ENCODE peak calls at places on chromosome 1, in five cellular contexts. One of them, this sample, is unnamed.

GRCh38 chr1:91700332-91700731 is 185.6 kb downstream of the TGFBR3 start:
- DNase-seq in AG04449: no peak
- DNase-seq in astrocyte of the cerebellum: no peak
- DNase-seq in AG09319: no peak
- DNase-seq in fibroblast of the conjunctiva: no peak
- DNase-seq in this sample: no peak

GRCh38 chr1:114558548-114558947 is 22.9 kb downstream of the BCAS2 start:
- DNase-seq in fibroblast of the conjunctiva: no peak
- DNase-seq in astrocyte of the cerebellum: no peak
- DNase-seq in AG09319: no peak
- DNase-seq in AG04449: no peak
- DNase-seq in this sample: no peak

GRCh38 chr1:213511173-213511572 is 460.1 kb downstream of the RPS6KC1 start:
- DNase-seq in astrocyte of the cerebellum: no peak
- DNase-seq in fibroblast of the conjunctiva: no peak
- DNase-seq in AG09319: no peak
- DNase-seq in AG04449: no peak
- DNase-seq in this sample: no peak

GRCh38 chr1:174428033-174428432 is 19.7 kb upstream of the GPR52 start:
- DNase-seq in AG09319: no peak
- DNase-seq in AG04449: no peak
- DNase-seq in astrocyte of the cerebellum: no peak
- DNase-seq in fibroblast of the conjunctiva: no peak
- DNase-seq in this sample: no peak

GRCh38 chr1:236710328-236710892 is 24.1 kb downstream of the ACTN2 start:
- DNase-seq in astrocyte of the cerebellum: no peak
- DNase-seq in fibroblast of the conjunctiva: no peak
- DNase-seq in AG04449: no peak
- DNase-seq in AG09319: no peak
- DNase-seq in this sample: no peak

GRCh38 chr1:82604524-82604923 is 803.8 kb downstream of the ADGRL2 start:
- DNase-seq in AG04449: no peak
- DNase-seq in fibroblast of the conjunctiva: no peak
- DNase-seq in AG09319: no peak
- DNase-seq in astrocyte of the cerebellum: no peak
- DNase-seq in this sample: no peak

GRCh38 chr1:19068639-19069276 is 112.3 kb upstream of the IFFO2 start:
- DNase-seq in AG09319: no peak
- DNase-seq in fibroblast of the conjunctiva: no peak
- DNase-seq in AG04449: no peak
- DNase-seq in astrocyte of the cerebellum: no peak
- DNase-seq in this sample: no peak

GRCh38 chr1:24203404-24203803 is 16.3 kb upstream of the IFNLR1 start:
- DNase-seq in astrocyte of the cerebellum: no peak
- DNase-seq in fibroblast of the conjunctiva: no peak
- DNase-seq in AG09319: no peak
- DNase-seq in AG04449: no peak
- DNase-seq in this sample: no peak

GRCh38 chr1:154961497-154962237 is at the start of gene PYGO2:
- DNase-seq in fibroblast of the conjunctiva: peak; percentile 41
- DNase-seq in AG04449: no peak
- DNase-seq in AG09319: no peak
- DNase-seq in astrocyte of the cerebellum: no peak
- DNase-seq in this sample: peak; percentile 76

GRCh38 chr1:11478571-11479374 is at the start of gene DISP3:
- DNase-seq in AG09319: no peak
- DNase-seq in AG04449: no peak
- DNase-seq in fibroblast of the conjunctiva: no peak
- DNase-seq in astrocyte of the cerebellum: no peak
- DNase-seq in this sample: peak; percentile 56

GRCh38 chr1:78836736-78837135 is 169.8 kb downstream of the ADGRL4 start:
- DNase-seq in fibroblast of the conjunctiva: no peak
- DNase-seq in AG04449: no peak
- DNase-seq in astrocyte of the cerebellum: no peak
- DNase-seq in AG09319: no peak
- DNase-seq in this sample: no peak

GRCh38 chr1:242201090-242201489 is 202.2 kb upstream of the MAP1LC3C start:
- DNase-seq in AG04449: no peak
- DNase-seq in fibroblast of the conjunctiva: no peak
- DNase-seq in astrocyte of the cerebellum: no peak
- DNase-seq in AG09319: no peak
- DNase-seq in this sample: no peak

GRCh38 chr1:193944454-193944853 is 758.0 kb upstream of the B3GALT2 start:
- DNase-seq in AG09319: no peak
- DNase-seq in AG04449: no peak
- DNase-seq in astrocyte of the cerebellum: no peak
- DNase-seq in fibroblast of the conjunctiva: no peak
- DNase-seq in this sample: no peak

GRCh38 chr1:159932296-159933285 is 7.3 kb upstream of the TAGLN2 start:
- DNase-seq in AG09319: no peak
- DNase-seq in AG04449: no peak
- DNase-seq in fibroblast of the conjunctiva: no peak
- DNase-seq in astrocyte of the cerebellum: no peak
- DNase-seq in this sample: no peak

GRCh38 chr1:115302390-115302961 is 35.6 kb downstream of the NGF start:
- DNase-seq in AG09319: peak; percentile 88
- DNase-seq in fibroblast of the conjunctiva: peak; percentile 88
- DNase-seq in AG04449: peak; percentile 63
- DNase-seq in astrocyte of the cerebellum: peak; percentile 83
- DNase-seq in this sample: no peak

This sample was measured in amygdala.